ENCODE peak calls at places on chromosome 22, in four cellular contexts. X is psoas muscle, R is hepatocyte, Q is HCT116. Z is an unnamed sample.

GRCh38 chr22:17712441-17712840 is 61.8 kb downstream of the BID start:
- DNase-seq in R (no peak), X (no peak), Q (no peak), Z (peak; percentile 21)

GRCh38 chr22:37278261-37278660 is 4.0 kb upstream of the CYTH4 start:
- DNase-seq in Q (no peak), R (no peak), X (no peak), Z (no peak)

GRCh38 chr22:43974028-43974545 is 18.8 kb downstream of the SAMM50 start:
- DNase-seq in Q (no peak), R (no peak), X (no peak), Z (no peak)

GRCh38 chr22:21937041-21937820 is 15.4 kb downstream of the PPM1F start:
- DNase-seq in X (peak; percentile 53), R (no peak), Q (no peak), Z (no peak)

GRCh38 chr22:23251445-23252093 is 71.3 kb downstream of the BCR start:
- DNase-seq in X (no peak), Q (peak; percentile 12), R (peak; percentile 70), Z (no peak)

GRCh38 chr22:39535302-39535805 is 2.8 kb upstream of the RPS19BP1 start:
- DNase-seq in X (no peak), R (no peak), Q (no peak), Z (no peak)

GRCh38 chr22:20566420-20567260 is 59.2 kb downstream of the MED15 start:
- DNase-seq in X (no peak), R (peak; percentile 46), Q (no peak), Z (no peak)

GRCh38 chr22:32389685-32390084 is 22.4 kb downstream of the RTCB start:
- DNase-seq in X (no peak), Q (no peak), R (peak; percentile 42), Z (no peak)

GRCh38 chr22:22037740-22038139 is 55.2 kb upstream of the TOP3B start:
- DNase-seq in Q (no peak), R (peak; percentile 62), X (no peak), Z (no peak)

GRCh38 chr22:19059481-19060278 is 62.5 kb downstream of the DGCR2 start:
- DNase-seq in R (no peak), X (no peak), Q (no peak), Z (no peak)

GRCh38 chr22:19832476-19833108 is 22.1 kb downstream of the GNB1L start:
- DNase-seq in X (no peak), Q (no peak), R (no peak), Z (no peak)

GRCh38 chr22:33038131-33038772 is 19.9 kb downstream of the SYN3 start:
- DNase-seq in Q (no peak), X (no peak), R (peak; percentile 54), Z (no peak)

GRCh38 chr22:27430799-27431480 is 370.6 kb downstream of the MN1 start:
- DNase-seq in Q (no peak), X (no peak), R (no peak), Z (no peak)

GRCh38 chr22:22833059-22833458 is 54.6 kb upstream of the IGLL5 start:
- DNase-seq in R (no peak), X (no peak), Q (no peak), Z (no peak)

GRCh38 chr22:38413085-38414008 is 41.7 kb downstream of the KCNJ4 start:
- DNase-seq in Q (no peak), X (no peak), R (peak; percentile 4), Z (peak; percentile 50)

GRCh38 chr22:24146190-24146616 is 35.1 kb upstream of the SUSD2 start:
- DNase-seq in Q (no peak), X (peak; percentile 54), R (peak; percentile 82), Z (peak; percentile 83)

GRCh38 chr22:43060213-43060612 is 29.0 kb downstream of the TTLL1 start:
- DNase-seq in Q (no peak), X (no peak), R (peak; percentile 36), Z (peak; percentile 70)

GRCh38 chr22:22897036-22897435 is 9.4 kb downstream of the IGLL5 start:
- DNase-seq in Q (no peak), X (no peak), R (no peak), Z (peak; percentile 99)

GRCh38 chr22:42202669-42203068 is 67.8 kb downstream of the TCF20 start:
- DNase-seq in X (no peak), R (no peak), Q (no peak), Z (no peak)

GRCh38 chr22:17303840-17304779 is 65.2 kb upstream of the CECR2 start:
- DNase-seq in R (no peak), Q (no peak), X (no peak), Z (no peak)

GRCh38 chr22:31093956-31094622 is 13.0 kb downstream of the SMTN start:
- DNase-seq in X (peak; percentile 54), R (no peak), Q (no peak), Z (no peak)
- H3K36me3 ChIP-seq in X (peaks cover 84% of the 10 kb centered on the region), R (no peaks in the 10 kb centered on the region), Q (peaks cover 56% of the 10 kb centered on the region), Z (peaks cover 32% of the 10 kb centered on the region)

DNA sequence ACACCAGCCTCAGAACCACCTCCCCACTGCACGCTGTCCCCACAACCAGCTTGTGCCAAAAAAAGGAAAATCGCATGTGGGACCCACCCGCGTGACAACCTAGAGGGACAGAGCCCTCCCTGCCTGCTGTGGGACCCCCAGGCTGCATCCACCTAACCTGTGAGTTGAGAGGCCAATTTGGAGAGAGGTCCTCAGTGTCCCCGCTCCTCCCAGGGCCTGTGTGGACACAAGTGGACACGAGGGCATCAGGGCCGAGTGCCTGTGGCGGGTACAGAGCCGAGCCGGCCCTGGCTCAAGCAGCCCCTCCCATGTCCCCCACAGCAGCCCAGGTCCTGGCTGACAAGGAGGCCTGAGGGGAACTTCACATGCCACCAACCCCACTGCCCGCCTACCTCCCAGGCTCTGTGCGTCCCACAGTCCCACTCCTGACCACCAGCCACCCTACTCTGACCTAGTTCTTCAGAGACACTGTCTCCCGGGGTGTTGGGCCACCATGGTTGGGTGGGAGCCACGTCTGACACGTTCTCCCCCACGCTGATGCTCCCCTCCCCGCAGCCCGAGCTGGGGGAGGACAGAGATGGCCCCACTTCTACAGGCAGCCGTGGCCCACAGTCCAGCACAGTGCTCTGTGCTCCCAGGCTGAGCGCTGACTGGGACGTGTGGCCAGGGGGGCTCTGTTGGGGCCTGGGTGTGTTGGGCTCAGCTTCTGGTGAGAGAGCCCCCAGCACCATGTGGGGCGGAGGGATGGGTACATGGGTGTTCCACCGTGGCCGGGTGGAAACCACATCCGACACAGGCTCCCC is 19.2 kb downstream of the SELENOO start:
- DNase-seq in Q (no peak), X (no peak), R (no peak), Z (no peak)
- H3K27ac ChIP-seq in Q (peak overlapping the region; percentile 42), X (no peak overlapping the region), R (no peak overlapping the region), Z (no peak overlapping the region)

DNA sequence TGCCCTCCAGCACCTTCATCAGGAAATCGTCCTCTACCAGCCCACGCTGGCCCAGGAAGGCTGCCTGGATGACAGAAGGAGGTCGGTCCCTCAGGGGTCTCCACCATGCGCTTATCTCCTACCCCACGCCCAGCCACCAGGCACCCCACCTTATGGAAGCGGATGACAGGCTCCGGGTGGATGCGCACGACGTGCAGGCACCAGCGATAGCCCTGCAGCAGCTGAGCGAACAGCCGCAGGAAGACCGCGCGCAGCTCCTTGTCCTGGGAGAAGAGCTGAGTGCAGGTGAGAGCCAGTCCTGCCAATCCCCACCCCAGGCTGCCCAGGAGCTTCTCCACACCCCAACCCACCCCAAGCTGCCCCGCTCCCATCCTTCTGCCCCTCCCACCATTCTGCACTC is 9.8 kb downstream of the SBF1 start:
- DNase-seq in R (no peak), X (no peak), Q (no peak), Z (no peak)
- H3K36me3 ChIP-seq in R (no peaks in the 10 kb centered on the region), X (peaks cover 77% of the 10 kb centered on the region), Q (peaks cover 29% of the 10 kb centered on the region), Z (peaks cover 72% of the 10 kb centered on the region)

DNA sequence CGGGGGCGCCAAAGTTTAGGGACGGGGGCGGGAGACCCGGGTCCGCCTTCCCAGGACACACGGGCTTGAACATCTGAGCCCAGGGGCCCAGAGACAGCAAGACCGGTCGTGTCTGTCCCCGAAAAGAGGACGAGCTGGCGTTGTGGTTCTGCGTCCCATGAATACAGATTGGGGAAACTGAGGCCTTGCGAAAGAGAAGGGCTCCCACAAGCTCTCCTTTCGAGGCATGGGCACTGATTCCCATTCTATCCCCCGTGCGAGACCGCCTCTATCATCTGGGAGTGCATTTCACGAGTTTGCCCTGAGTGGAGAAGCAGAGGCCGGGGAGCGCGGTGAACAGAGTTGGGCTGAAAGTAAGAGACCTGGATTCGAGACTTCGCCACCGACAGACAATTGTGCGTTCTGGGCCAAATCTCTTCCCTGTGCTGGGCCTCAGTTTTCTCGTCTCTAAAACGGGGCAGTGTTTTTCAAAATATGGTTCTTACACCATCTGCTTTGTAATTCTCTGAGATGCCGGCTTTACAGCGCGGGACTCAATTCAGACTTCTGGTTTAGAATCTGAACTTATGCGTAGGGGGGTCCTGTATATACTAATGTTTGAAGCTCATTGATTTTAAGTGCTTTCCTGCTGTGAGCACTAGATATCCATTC is 471 bp downstream of the RNF185 start:
- DNase-seq in R (peak; percentile 43), Q (no peak), X (no peak), Z (no peak)
- H3K27ac ChIP-seq in R (peak overlapping the region; percentile 87), Q (peak overlapping the region; percentile 70), X (peak overlapping the region; percentile 95), Z (peak overlapping the region; percentile 69)

DNA sequence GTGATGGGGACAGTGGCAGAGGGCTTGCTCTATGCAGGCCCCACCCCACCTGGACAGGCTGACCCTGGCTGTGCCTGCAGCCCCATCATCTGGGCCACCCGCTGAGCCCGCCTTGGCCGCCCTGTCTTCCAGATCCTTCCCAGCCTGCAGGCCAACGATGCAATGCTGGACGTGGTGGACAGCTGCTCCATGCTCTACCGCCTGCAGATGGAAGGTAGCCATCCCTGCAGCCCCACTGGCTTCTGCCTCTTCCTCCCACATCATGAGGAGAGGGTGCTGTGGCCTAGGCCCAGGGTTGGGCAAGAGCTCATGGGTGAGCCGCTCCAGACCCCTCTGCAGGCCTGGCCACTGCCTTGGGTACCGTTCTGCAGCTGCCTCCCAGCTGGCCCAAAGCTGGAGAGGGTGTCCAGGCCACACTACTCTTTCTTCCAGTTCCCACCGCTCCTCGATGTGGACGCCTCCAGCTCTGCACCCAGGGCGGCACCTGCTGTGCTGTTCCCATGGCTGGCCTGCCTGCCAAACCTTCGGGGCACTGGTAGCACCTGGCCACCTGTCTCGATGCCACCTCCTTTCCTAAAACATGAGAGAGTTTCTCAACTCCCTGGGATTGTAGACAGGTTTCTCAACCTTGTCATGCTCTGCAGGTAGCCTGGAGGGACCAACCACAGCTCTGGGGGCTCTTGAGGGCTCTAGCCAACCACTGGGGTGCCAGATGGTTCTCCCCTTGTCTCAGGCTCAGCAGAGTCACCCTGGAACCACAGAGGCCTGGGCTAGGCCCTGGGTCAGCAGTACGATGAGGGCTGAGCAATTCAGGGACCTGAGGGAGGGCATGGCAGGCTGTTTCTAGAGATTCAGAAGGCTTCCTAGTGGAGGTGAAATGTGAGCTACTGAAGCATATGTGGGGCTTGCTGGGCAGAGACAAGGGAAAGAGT is 9.5 kb upstream of the GTSE1 start:
- DNase-seq in R (no peak), Q (no peak), X (no peak), Z (no peak)
- H3K36me3 ChIP-seq in R (no peaks in the 10 kb centered on the region), Q (peaks cover 17% of the 10 kb centered on the region), X (peaks cover 60% of the 10 kb centered on the region), Z (peaks cover 13% of the 10 kb centered on the region)

Z was measured in SJCRH30.